ENCODE peak calls at places on chromosomes 3 and 15, in ten cellular contexts. F, N, J, M, D, G, E, T, B and L are unnamed samples. For H3K4me1, the result is how much of the 10 kb centered on the place peaks cover.

GRCh38 chr15:38440353-38441129 is 13.4 kb upstream of the FAM98B start:
- DNase-seq in M (peak), F (no peak), D (peak), B (peak), E (peak), N (peak), T (peak), G (peak), J (peak), L (peak)

GRCh38 chr15:52183562-52184173 is 7.5 kb downstream of the GNB5 start:
- DNase-seq in B (no peak), J (peak), G (peak), M (peak), F (no peak), T (peak), D (no peak), E (peak), N (peak), L (no peak)

GRCh38 chr3:20930034-20930433 is 744.0 kb upstream of the SGO1 start:
- DNase-seq in D (no peak), T (no peak), B (no peak), J (no peak), M (no peak), F (no peak), E (no peak), G (peak), N (peak), L (no peak)

GRCh38 chr3:147422226-147422933 is 13.2 kb downstream of the ZIC1 start:
- DNase-seq in E (no peak), F (no peak), N (peak), D (no peak), G (no peak), J (no peak), M (no peak), B (no peak), T (no peak), L (no peak)

GRCh38 chr15:59300618-59301139 is 72.0 kb downstream of the MYO1E start:
- DNase-seq in N (no peak), T (no peak), E (peak), M (no peak), F (no peak), G (peak), D (peak), B (no peak), J (no peak), L (peak)

GRCh38 chr3:118909751-118910150 is 124.9 kb downstream of the IGSF11 start:
- DNase-seq in D (no peak), N (no peak), J (no peak), T (no peak), E (peak), M (no peak), G (no peak), F (no peak), B (no peak), L (no peak)

GRCh38 chr3:14811733-14812132 is 7.0 kb upstream of the FGD5 start:
- DNase-seq in D (no peak), F (no peak), M (no peak), J (no peak), N (no peak), B (no peak), E (no peak), G (no peak), T (no peak), L (no peak)

GRCh38 chr3:188780188-188781147 is 391.3 kb upstream of the TPRG1 start:
- DNase-seq in M (no peak), T (no peak), N (no peak), D (peak), J (no peak), F (no peak), B (no peak), E (no peak), G (no peak), L (no peak)

GRCh38 chr15:71892335-71892734 is 82.0 kb downstream of the NR2E3 start:
- DNase-seq in F (no peak), E (no peak), B (no peak), D (no peak), N (no peak), J (no peak), T (no peak), M (no peak), G (no peak), L (no peak)

GRCh38 chr3:157119369-157119951 is 40.5 kb downstream of the CCNL1 start:
- DNase-seq in M (no peak), D (no peak), F (no peak), E (no peak), T (no peak), B (no peak), G (no peak), N (no peak), J (no peak), L (peak)

GRCh38 chr3:31868246-31868645 is 112.8 kb downstream of the OSBPL10 start:
- DNase-seq in J (no peak), M (no peak), N (no peak), T (no peak), F (no peak), E (no peak), B (no peak), G (no peak), D (no peak), L (no peak)

GRCh38 chr3:75101329-75102147 is 487.1 kb upstream of the CNTN3 start:
- DNase-seq in J (no peak), M (no peak), B (no peak), T (no peak), F (no peak), D (no peak), G (no peak), E (no peak), N (peak), L (no peak)

GRCh38 chr3:160403796-160404510 is 4.5 kb downstream of the SMC4 start:
- DNase-seq in M (no peak), E (no peak), G (no peak), B (no peak), J (peak), D (no peak), T (no peak), F (no peak), N (no peak), L (no peak)

GRCh38 chr15:52247032-52247431 is 48.6 kb downstream of the MYO5C start:
- DNase-seq in T (no peak), M (no peak), E (no peak), N (no peak), D (no peak), G (no peak), F (no peak), J (peak), B (no peak), L (no peak)

GRCh38 chr3:65406470-65406869 is 632.2 kb downstream of the MAGI1 start:
- DNase-seq in F (no peak), T (no peak), M (no peak), G (no peak), B (no peak), J (peak), D (no peak), N (no peak), E (peak), L (peak)

GRCh38 chr3:191391873-191392808 is 61.8 kb upstream of the UTS2B start:
- DNase-seq in E (no peak), J (no peak), G (no peak), M (no peak), D (no peak), T (no peak), B (no peak), N (no peak), F (no peak), L (no peak)

GRCh38 chr15:90479656-90480055 is 50.1 kb upstream of the CRTC3 start:
- DNase-seq in J (peak), B (no peak), F (peak), T (no peak), D (no peak), G (peak), E (no peak), M (no peak), N (no peak), L (no peak)

GRCh38 chr3:106881177-106881576 is 496.1 kb upstream of the CCDC54 start:
- DNase-seq in G (no peak), J (no peak), M (no peak), D (no peak), F (no peak), N (no peak), E (no peak), T (no peak), B (no peak), L (no peak)

GRCh38 chr15:80182611-80183210 is 29.9 kb downstream of the FAH start:
- DNase-seq in T (no peak), B (no peak), M (no peak), F (no peak), J (peak), E (no peak), N (no peak), D (peak), G (no peak), L (no peak)

GRCh38 chr3:126661532-126661931 is 6.6 kb upstream of the TXNRD3 start:
- DNase-seq in B (no peak), J (no peak), N (no peak), F (no peak), D (no peak), G (no peak), M (no peak), T (no peak), E (no peak), L (no peak)

GRCh38 chr3:99549918-99550603 is 88.3 kb upstream of the COL8A1 start:
- DNase-seq in F (no peak), B (no peak), D (no peak), N (no peak), E (no peak), M (no peak), J (peak), T (no peak), G (no peak), L (no peak)

GRCh38 chr3:108060331-108060730 is 30.5 kb downstream of the CD47 start:
- DNase-seq in J (peak), T (no peak), M (no peak), F (no peak), N (no peak), E (no peak), D (no peak), G (no peak), B (no peak), L (no peak)

GRCh38 chr3:23804441-23805227 is 1.1 kb upstream of the UBE2E1 start:
- DNase-seq in E (no peak), F (no peak), B (no peak), N (no peak), M (no peak), G (no peak), T (no peak), D (no peak), J (no peak), L (no peak)

GRCh38 chr3:157175678-157176077 is 15.7 kb upstream of the CCNL1 start:
- DNase-seq in N (peak), G (no peak), F (peak), D (peak), E (peak), J (no peak), B (no peak), M (no peak), T (peak), L (no peak)

GRCh38 chr3:24829011-24829581 is 334.4 kb upstream of the THRB start:
- DNase-seq in E (peak), F (no peak), T (peak), G (peak), B (no peak), N (peak), M (no peak), J (no peak), D (peak), L (peak)

GRCh38 chr3:39671116-39671515 is 138.3 kb upstream of the MYRIP start:
- DNase-seq in F (no peak), M (no peak), N (no peak), D (no peak), B (no peak), E (no peak), J (no peak), T (no peak), G (no peak), L (no peak)

GRCh38 chr15:71804695-71805470 is 5.5 kb upstream of the NR2E3 start:
- DNase-seq in G (no peak), J (no peak), N (no peak), T (no peak), E (no peak), F (no peak), D (no peak), M (no peak), B (no peak), L (no peak)

GRCh38 chr15:40379853-40380252 is 2.7 kb upstream of the KNSTRN start:
- DNase-seq in J (peak), M (peak), T (no peak), N (no peak), D (peak), E (peak), F (no peak), B (no peak), G (peak), L (peak)

GRCh38 chr3:187227658-187228258 is 30.5 kb downstream of the RTP1 start:
- DNase-seq in M (no peak), T (no peak), J (peak), E (peak), N (no peak), G (no peak), D (no peak), B (no peak), F (no peak), L (no peak)

GRCh38 chr15:49645937-49646336 is 25.1 kb downstream of the DTWD1 start:
- DNase-seq in J (peak), E (peak), M (no peak), N (no peak), B (no peak), D (peak), F (no peak), T (no peak), G (peak), L (no peak)

GRCh38 chr15:88476635-88477038 is 9.1 kb downstream of the MRPS11 start:
- DNase-seq in B (no peak), N (peak), E (peak), G (peak), J (peak), T (peak), D (no peak), F (no peak), M (no peak), L (peak)

GRCh38 chr3:28150465-28151206 is 90.8 kb upstream of the CMC1 start:
- DNase-seq in F (no peak), E (no peak), T (no peak), M (no peak), N (no peak), D (no peak), B (no peak), J (no peak), G (no peak), L (no peak)

GRCh38 chr15:66749841-66750575 is 48.0 kb downstream of the SMAD6 start:
- DNase-seq in N (no peak), D (no peak), E (peak), J (no peak), F (no peak), T (no peak), B (no peak), G (peak), M (no peak), L (no peak)

GRCh38 chr3:10968390-10968789 is 24.2 kb upstream of the SLC6A1 start:
- DNase-seq in D (no peak), B (no peak), M (no peak), F (no peak), J (no peak), T (no peak), G (no peak), E (no peak), N (no peak), L (no peak)

GRCh38 chr3:81910244-81910852 is 148.9 kb upstream of the GBE1 start:
- DNase-seq in B (no peak), N (peak), F (no peak), M (peak), G (no peak), J (peak), T (no peak), D (no peak), E (peak), L (no peak)

GRCh38 chr3:111314146-111314873 is 227.7 kb upstream of the CD96 start:
- DNase-seq in E (no peak), B (no peak), M (no peak), T (no peak), J (no peak), D (no peak), F (no peak), G (peak), N (no peak), L (peak)

GRCh38 chr3:46574881-46575576 is 8.9 kb upstream of the LRRC2 start:
- DNase-seq in M (no peak), E (no peak), F (no peak), T (no peak), G (no peak), N (peak), B (no peak), D (no peak), J (no peak), L (peak)

GRCh38 chr15:52283281-52283680 is 12.3 kb downstream of the MYO5C start:
- DNase-seq in N (no peak), B (no peak), G (no peak), M (no peak), D (no peak), E (no peak), T (no peak), F (no peak), J (no peak), L (no peak)

GRCh38 chr3:195805181-195805580 is 6.5 kb downstream of the MUC4 start:
- DNase-seq in G (no peak), T (no peak), J (no peak), B (no peak), M (no peak), F (peak), E (no peak), D (no peak), N (no peak), L (no peak)

GRCh38 chr15:94247789-94248638 is 16.7 kb downstream of the MCTP2 start:
- DNase-seq in M (no peak), B (no peak), N (no peak), J (no peak), T (no peak), F (no peak), E (no peak), D (no peak), G (no peak), L (no peak)

GRCh38 chr15:94242257-94242656 is 10.9 kb downstream of the MCTP2 start:
- DNase-seq in E (no peak), G (no peak), N (no peak), F (no peak), T (no peak), J (no peak), M (no peak), B (no peak), D (no peak), L (no peak)

GRCh38 chr15:94240486-94240885 is 9.1 kb downstream of the MCTP2 start:
- DNase-seq in G (no peak), J (no peak), F (no peak), E (no peak), M (no peak), T (no peak), D (no peak), N (no peak), B (no peak), L (no peak)

GRCh38 chr15:94243418-94243817 is 12.1 kb downstream of the MCTP2 start:
- DNase-seq in G (no peak), M (no peak), N (no peak), F (no peak), D (no peak), B (no peak), T (no peak), E (no peak), J (no peak), L (no peak)

GRCh38 chr15:94246016-94246415 is 14.7 kb downstream of the MCTP2 start:
- DNase-seq in N (no peak), G (no peak), D (no peak), F (no peak), T (no peak), E (no peak), J (no peak), M (no peak), B (no peak), L (no peak)
- H3K4me1 ChIP-seq in N (under half), G (under half), D (under half), F (under half), T (under half), E (under half), J (under half), M (under half), B (under half), L (under half)

DNA sequence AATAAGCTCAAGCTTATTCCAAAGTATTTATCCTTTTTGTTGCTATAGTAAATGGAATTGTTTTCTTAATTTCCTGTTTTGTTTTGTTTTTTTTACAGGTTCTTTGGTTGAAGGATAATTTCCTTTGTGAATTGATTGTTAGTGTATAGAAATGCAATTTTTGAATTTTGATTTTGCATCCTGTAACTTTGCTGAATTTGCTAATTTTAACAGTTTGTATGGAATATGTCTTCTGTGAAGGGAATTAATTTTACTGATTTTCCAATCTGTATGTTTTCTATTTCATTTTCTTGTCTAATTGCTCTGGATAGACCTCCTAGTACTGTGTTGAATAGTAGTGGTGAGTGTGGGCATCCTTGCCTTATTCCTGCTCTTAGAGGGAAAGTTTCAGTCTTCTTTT is 28.3 kb downstream of the PFN2 start:
- DNase-seq in J (no peak), N (no peak), G (no peak), M (no peak), D (no peak), T (no peak), B (no peak), F (no peak), E (no peak), L (no peak)
- H3K4me1 ChIP-seq in J (under half), N (under half), G (under half), M (under half), D (under half), T (under half), B (under half), F (under half), E (under half), L (under half)

DNA sequence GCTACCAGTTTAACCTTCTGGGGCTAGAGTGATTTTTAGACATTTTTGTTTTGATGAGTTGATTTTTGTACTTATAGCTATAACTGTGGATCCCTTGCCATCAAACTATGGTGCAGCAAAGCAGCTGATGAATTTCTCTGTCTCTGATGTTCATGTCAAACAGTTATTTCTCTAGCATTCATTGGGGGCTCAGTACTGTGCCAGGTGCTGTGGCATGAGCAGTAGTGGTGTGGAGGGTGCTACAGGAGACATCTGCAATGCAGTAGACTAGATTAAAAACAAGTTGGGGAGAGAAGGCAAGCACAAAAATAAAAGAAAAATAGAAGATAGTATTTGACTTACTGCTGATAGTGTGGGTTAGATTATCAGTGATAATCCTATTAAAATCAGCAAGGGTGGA is 95.3 kb downstream of the AKAP13 start:
- DNase-seq in D (no peak), M (no peak), T (no peak), E (no peak), N (no peak), G (no peak), J (no peak), B (no peak), F (no peak), L (no peak)
- H3K4me1 ChIP-seq in D (under half), M (under half), T (under half), E (half or more), N (half or more), G (under half), J (under half), B (under half), F (under half), L (under half)

GRCh38 chr3:4828279-4829030 is 150.8 kb upstream of the BHLHE40 start:
- DNase-seq in E (peak), J (peak), B (no peak), F (no peak), D (peak), T (no peak), N (no peak), M (no peak), G (no peak), L (no peak)

GRCh38 chr3:4825572-4826236 is 153.5 kb upstream of the BHLHE40 start:
- DNase-seq in B (no peak), E (peak), T (no peak), N (no peak), M (no peak), G (peak), D (peak), J (no peak), F (no peak), L (peak)

GRCh38 chr3:4827767-4828166 is 151.5 kb upstream of the BHLHE40 start:
- DNase-seq in J (no peak), G (no peak), F (no peak), T (no peak), N (no peak), B (no peak), M (no peak), D (no peak), E (peak), L (no peak)

GRCh38 chr3:4824948-4825325 is 154.3 kb upstream of the BHLHE40 start:
- DNase-seq in T (no peak), D (no peak), B (no peak), E (peak), J (peak), G (no peak), M (no peak), F (no peak), N (no peak), L (no peak)

GRCh38 chr3:4826237-4827100 is 152.8 kb upstream of the BHLHE40 start:
- DNase-seq in B (no peak), N (no peak), D (peak), T (no peak), F (no peak), J (no peak), M (no peak), E (peak), G (peak), L (peak)
- H3K4me1 ChIP-seq in B (half or more), N (under half), D (half or more), T (under half), F (under half), J (under half), M (under half), E (half or more), G (under half), L (under half)

GRCh38 chr3:136839556-136839931 is 20.6 kb downstream of the SLC35G2 start:
- DNase-seq in B (no peak), G (no peak), E (no peak), M (no peak), D (no peak), T (no peak), N (no peak), F (no peak), J (no peak), L (no peak)

GRCh38 chr3:136844726-136845125 is 17.3 kb upstream of the NCK1 start:
- DNase-seq in J (no peak), G (no peak), N (no peak), M (no peak), D (no peak), T (no peak), F (no peak), E (no peak), B (no peak), L (no peak)

GRCh38 chr3:136840252-136840651 is 21.3 kb downstream of the SLC35G2 start:
- DNase-seq in E (no peak), B (no peak), T (no peak), F (no peak), M (no peak), N (no peak), G (no peak), D (no peak), J (no peak), L (no peak)

GRCh38 chr3:136838641-136839555 is 20.0 kb downstream of the SLC35G2 start:
- DNase-seq in E (no peak), G (no peak), J (peak), T (no peak), N (no peak), D (no peak), M (no peak), F (no peak), B (no peak), L (no peak)

GRCh38 chr3:136842294-136842693 is 19.7 kb upstream of the NCK1 start:
- DNase-seq in J (no peak), D (no peak), B (no peak), F (no peak), N (no peak), G (no peak), T (no peak), E (no peak), M (no peak), L (no peak)
- H3K4me1 ChIP-seq in J (under half), D (under half), B (under half), F (under half), N (under half), G (under half), T (under half), E (under half), M (under half), L (under half)